ENCODE peak calls at places on chromosomes 2 and 18, in ten cellular contexts. B is mammary epithelial cell, Z is psoas muscle, O is heart left ventricle, V is BJ, X is heart right ventricle, E is lung, D is WTC11, A is K562, Q is body of pancreas. I is an unnamed sample.

GRCh38 chr2:241659150-241659739 is 21.8 kb downstream of the ATG4B start:
- DNase-seq in X (peak), V (no peak), E (peak), D (peak), Z (no peak), O (peak), A (no peak), B (peak), Q (peak), I (peak)

GRCh38 chr2:171523339-171523931 is 1.2 kb downstream of the CYBRD1 start:
- DNase-seq in Z (peak), B (peak), D (peak), X (peak), Q (peak), E (peak), A (peak), V (no peak), O (peak), I (peak)

GRCh38 chr18:67862069-67862468 is 345.5 kb upstream of the DSEL start:
- DNase-seq in A (no peak), D (no peak), Q (no peak), V (no peak), X (no peak), B (no peak), O (no peak), E (no peak), Z (no peak), I (no peak)

GRCh38 chr2:113716291-113716690 is 40.2 kb downstream of the SLC35F5 start:
- DNase-seq in E (no peak), Z (no peak), X (no peak), D (no peak), V (no peak), O (no peak), A (no peak), B (no peak), Q (no peak), I (no peak)

GRCh38 chr2:168355110-168355509 is 101.0 kb upstream of the CERS6 start:
- DNase-seq in E (no peak), Z (no peak), Q (no peak), B (peak), O (no peak), V (no peak), D (no peak), X (no peak), A (no peak), I (no peak)

GRCh38 chr2:206846854-206847834 is 81.7 kb downstream of the FASTKD2 start:
- DNase-seq in V (no peak), D (no peak), Q (no peak), E (no peak), X (no peak), O (no peak), B (no peak), A (no peak), Z (no peak), I (no peak)

GRCh38 chr2:36594849-36595248 is 3.1 kb downstream of the FEZ2 start:
- DNase-seq in A (no peak), X (no peak), D (no peak), V (no peak), E (no peak), B (no peak), O (no peak), Q (no peak), Z (no peak), I (no peak)

GRCh38 chr2:201149064-201149820 is 33.3 kb downstream of the CFLAR start:
- DNase-seq in A (no peak), D (no peak), B (peak), Z (no peak), V (peak), E (no peak), X (no peak), O (no peak), Q (no peak), I (no peak)

GRCh38 chr2:134536312-134536711 is 182.5 kb downstream of the TMEM163 start:
- DNase-seq in D (no peak), X (no peak), Z (no peak), Q (no peak), A (no peak), V (no peak), B (no peak), E (no peak), O (no peak), I (no peak)

GRCh38 chr2:28649481-28650260 is 102.0 kb upstream of the PPP1CB start:
- DNase-seq in Q (no peak), V (no peak), D (no peak), O (no peak), E (no peak), A (no peak), Z (no peak), X (no peak), B (peak), I (no peak)

GRCh38 chr2:142868281-142868762 is 9.1 kb upstream of the KYNU start:
- DNase-seq in D (no peak), E (peak), Q (no peak), Z (peak), A (no peak), X (peak), B (peak), V (no peak), O (peak), I (no peak)

GRCh38 chr18:2846241-2846637 is 567 bp upstream of the EMILIN2 start:
- DNase-seq in X (no peak), V (no peak), Z (peak), D (peak), B (no peak), O (no peak), E (no peak), Q (no peak), A (no peak), I (no peak)

GRCh38 chr2:241050624-241051577 is 51.2 kb downstream of the MTERF4 start:
- DNase-seq in B (no peak), X (no peak), V (no peak), A (no peak), O (no peak), Z (no peak), Q (no peak), D (no peak), E (peak), I (no peak)

GRCh38 chr2:200379481-200380120 is 73.1 kb downstream of the SPATS2L start:
- DNase-seq in X (no peak), Q (no peak), Z (no peak), D (peak), O (no peak), E (no peak), B (peak), V (no peak), A (no peak), I (no peak)

GRCh38 chr2:71460595-71461303 is 7.4 kb downstream of the DYSF start:
- DNase-seq in O (peak), A (peak), D (no peak), V (no peak), Z (peak), B (no peak), X (no peak), E (no peak), Q (no peak), I (no peak)

GRCh38 chr18:65206551-65207260 is 544.1 kb upstream of the CDH7 start:
- DNase-seq in O (no peak), Q (no peak), Z (no peak), V (no peak), E (no peak), X (no peak), D (peak), A (no peak), B (no peak), I (peak)

GRCh38 chr2:9673914-9674481 is 43.2 kb upstream of the YWHAQ start:
- DNase-seq in Q (no peak), A (peak), X (no peak), O (no peak), V (no peak), B (no peak), E (no peak), Z (no peak), D (no peak), I (no peak)

GRCh38 chr2:12534646-12535263 is 182.0 kb upstream of the TRIB2 start:
- DNase-seq in B (peak), X (no peak), Q (no peak), A (no peak), E (no peak), V (peak), D (no peak), Z (no peak), O (peak), I (no peak)

GRCh38 chr2:129085386-129085785 is 766.7 kb upstream of the HS6ST1 start:
- DNase-seq in V (no peak), D (no peak), O (no peak), Z (no peak), X (no peak), B (no peak), A (no peak), E (no peak), Q (no peak), I (no peak)

GRCh38 chr2:162490052-162490717 is 146.3 kb downstream of the GCA start:
- DNase-seq in Q (no peak), X (no peak), D (no peak), Z (no peak), O (no peak), E (no peak), A (no peak), V (no peak), B (peak), I (no peak)

GRCh38 chr2:191311627-191312026 is 66.4 kb downstream of the MYO1B start:
- DNase-seq in O (no peak), Q (no peak), V (no peak), Z (no peak), A (no peak), X (no peak), B (peak), D (no peak), E (no peak), I (no peak)

GRCh38 chr2:75920721-75921551 is 210.2 kb upstream of the GCFC2 start:
- DNase-seq in O (no peak), D (no peak), E (no peak), V (no peak), A (no peak), Q (no peak), Z (no peak), X (no peak), B (no peak), I (no peak)

GRCh38 chr2:233996436-233996835 is 54.1 kb upstream of the SPP2 start:
- DNase-seq in B (no peak), A (no peak), V (no peak), O (no peak), X (no peak), Q (no peak), D (no peak), E (no peak), Z (no peak), I (no peak)

GRCh38 chr2:234950730-234951385 is 959 bp upstream of the SH3BP4 start:
- DNase-seq in A (no peak), X (no peak), Z (no peak), O (no peak), B (peak), V (no peak), D (peak), Q (no peak), E (no peak), I (no peak)

GRCh38 chr18:24683965-24684364 is 223.5 kb downstream of the HRH4 start:
- DNase-seq in O (no peak), E (no peak), B (peak), Q (no peak), X (no peak), A (no peak), Z (no peak), V (no peak), D (peak), I (no peak)

GRCh38 chr2:196131384-196131861 is 40.0 kb downstream of the STK17B start:
- DNase-seq in O (peak), B (peak), Q (no peak), V (no peak), X (peak), Z (peak), D (peak), E (peak), A (peak), I (no peak)

GRCh38 chr2:12267042-12267441 is 449.7 kb upstream of the TRIB2 start:
- DNase-seq in D (no peak), X (no peak), Q (no peak), A (no peak), V (no peak), Z (no peak), B (no peak), O (no peak), E (no peak), I (no peak)

GRCh38 chr2:236572482-236572881 is 2.9 kb downstream of the ACKR3 start:
- DNase-seq in V (no peak), E (no peak), X (peak), D (no peak), Z (peak), O (peak), B (no peak), A (no peak), Q (peak), I (no peak)

GRCh38 chr2:235000426-235001236 is 48.8 kb downstream of the SH3BP4 start:
- DNase-seq in A (peak), E (no peak), O (no peak), X (no peak), D (no peak), Z (no peak), B (no peak), Q (peak), V (no peak), I (no peak)

GRCh38 chr2:39881494-39881893 is 102.4 kb upstream of the THUMPD2 start:
- DNase-seq in B (peak), Z (no peak), O (no peak), X (no peak), D (no peak), Q (no peak), A (no peak), E (no peak), V (no peak), I (no peak)

GRCh38 chr2:20573611-20574422 is 77.1 kb downstream of the HS1BP3 start:
- DNase-seq in B (peak), X (no peak), D (no peak), O (no peak), E (no peak), Z (peak), V (no peak), A (no peak), Q (no peak), I (no peak)

GRCh38 chr2:238843476-238843875 is 4.4 kb upstream of the TWIST2 start:
- DNase-seq in B (no peak), Q (no peak), Z (no peak), D (no peak), V (no peak), X (no peak), A (no peak), O (no peak), E (no peak), I (no peak)

GRCh38 chr2:238847432-238847801 is 468 bp upstream of the TWIST2 start:
- DNase-seq in Z (no peak), Q (no peak), D (peak), X (no peak), A (no peak), E (no peak), B (no peak), O (no peak), V (no peak), I (no peak)

GRCh38 chr2:238846503-238847431 is 1.1 kb upstream of the TWIST2 start:
- DNase-seq in X (no peak), A (no peak), Q (no peak), D (peak), V (no peak), B (no peak), O (no peak), E (peak), Z (peak), I (no peak)

GRCh38 chr2:238847841-238848565 is at the start of gene TWIST2:
- DNase-seq in Q (no peak), B (peak), E (peak), A (no peak), V (peak), Z (peak), O (peak), X (peak), D (peak), I (peak)

GRCh38 chr2:238845583-238846480 is 2.1 kb upstream of the TWIST2 start:
- DNase-seq in B (no peak), V (no peak), X (no peak), O (no peak), A (no peak), Z (no peak), D (no peak), E (peak), Q (no peak), I (no peak)
- TF ChIP-seq CTCF in B (no peak), V (no peak), X (no peak), O (no peak), A (no peak), Z (no peak), D (no peak), E (no peak), Q (no peak), I (no peak)

GRCh38 chr2:181779288-181779871 is 99.1 kb upstream of the NEUROD1 start:
- DNase-seq in A (no peak), D (no peak), Q (no peak), Z (no peak), X (no peak), B (no peak), E (no peak), V (no peak), O (no peak), I (no peak)

GRCh38 chr2:181782630-181783029 is 102.3 kb upstream of the NEUROD1 start:
- DNase-seq in O (no peak), A (no peak), B (no peak), D (no peak), E (no peak), Z (no peak), V (no peak), Q (no peak), X (no peak), I (no peak)

GRCh38 chr2:181778621-181779195 is 98.4 kb upstream of the NEUROD1 start:
- DNase-seq in D (no peak), Z (no peak), Q (no peak), V (no peak), A (no peak), B (no peak), E (no peak), O (no peak), X (no peak), I (no peak)

GRCh38 chr2:181780159-181781081 is 100.1 kb upstream of the NEUROD1 start:
- DNase-seq in A (no peak), V (no peak), B (no peak), O (no peak), X (peak), E (no peak), D (no peak), Z (no peak), Q (no peak), I (no peak)

GRCh38 chr2:181781082-181781786 is 100.9 kb upstream of the NEUROD1 start:
- DNase-seq in B (no peak), E (no peak), X (no peak), A (peak), D (peak), Q (no peak), O (no peak), Z (no peak), V (no peak), I (no peak)
- TF ChIP-seq CTCF in B (no peak), E (no peak), X (no peak), A (no peak), D (no peak), Q (no peak), O (no peak), Z (no peak), V (peak), I (no peak)

DNA sequence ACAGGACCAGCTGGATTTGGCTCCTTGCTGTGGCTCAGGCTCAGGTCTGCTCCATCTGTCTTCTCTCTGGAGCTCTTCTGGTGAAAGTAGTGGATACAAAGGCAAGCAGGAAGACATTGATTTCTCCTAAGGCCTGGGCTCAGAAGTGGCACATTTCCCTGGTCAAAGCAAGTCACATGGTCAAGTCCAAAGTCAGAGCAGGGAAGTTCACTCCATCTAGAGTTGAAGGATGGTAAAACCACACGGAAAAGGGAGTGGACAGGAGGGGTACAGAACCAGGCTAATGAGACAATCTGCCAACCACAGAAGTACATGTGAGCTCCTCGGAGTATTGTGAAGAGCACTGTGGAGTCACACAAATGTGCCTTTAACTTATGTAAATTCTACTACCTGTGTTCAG is 66.1 kb downstream of the MARCO start:
- DNase-seq in O (no peak), V (no peak), E (peak), X (no peak), A (peak), Z (no peak), Q (no peak), B (peak), D (no peak), I (no peak)
- TF ChIP-seq CTCF in O (no peak), V (no peak), E (no peak), X (peak), A (peak), Z (no peak), Q (no peak), B (peak), D (no peak), I (no peak)

GRCh38 chr18:8329186-8329771 is 280.0 kb upstream of the RAB12 start:
- DNase-seq in B (no peak), D (no peak), V (peak), E (no peak), A (no peak), X (no peak), O (no peak), Z (no peak), Q (no peak), I (no peak)

GRCh38 chr18:8326763-8327394 is 282.4 kb upstream of the RAB12 start:
- DNase-seq in Q (no peak), Z (no peak), E (no peak), B (no peak), A (no peak), D (no peak), O (no peak), V (no peak), X (no peak), I (no peak)

GRCh38 chr18:8322486-8322885 is 286.8 kb upstream of the RAB12 start:
- DNase-seq in V (no peak), E (no peak), D (no peak), Z (no peak), B (no peak), X (no peak), O (no peak), A (no peak), Q (no peak), I (no peak)

GRCh38 chr18:8319798-8320477 is 289.3 kb upstream of the RAB12 start:
- DNase-seq in Z (no peak), D (no peak), X (no peak), B (no peak), E (no peak), Q (no peak), A (no peak), O (no peak), V (no peak), I (no peak)

GRCh38 chr18:8324343-8325065 is 284.7 kb upstream of the RAB12 start:
- DNase-seq in E (no peak), A (no peak), O (no peak), Z (no peak), Q (no peak), X (no peak), B (no peak), V (no peak), D (no peak), I (no peak)
- TF ChIP-seq CTCF in E (no peak), A (no peak), O (no peak), Z (no peak), Q (no peak), X (no peak), B (peak), V (no peak), D (no peak), I (no peak)

DNA sequence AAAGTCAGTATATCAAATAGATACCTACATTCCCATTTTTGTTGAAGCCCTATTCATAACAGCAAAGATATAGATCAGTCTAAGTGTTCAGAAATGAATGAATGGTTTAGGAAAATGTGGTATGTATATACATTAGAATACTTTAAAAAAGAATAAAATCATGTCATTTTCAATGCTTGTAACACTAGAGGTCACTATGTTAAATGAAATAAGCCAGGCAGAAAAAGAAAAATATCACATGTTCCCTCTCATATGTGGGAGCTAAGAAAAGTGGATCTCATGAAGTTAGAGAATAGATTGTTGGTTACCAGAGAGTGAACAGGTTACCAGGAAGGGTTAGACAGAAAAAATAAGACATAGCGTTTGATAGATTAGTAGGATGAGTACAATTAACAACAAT is 1111.0 kb upstream of the SLC39A10 start:
- DNase-seq in D (no peak), O (no peak), V (no peak), Z (no peak), Q (no peak), A (no peak), B (no peak), E (no peak), X (no peak), I (no peak)
- TF ChIP-seq CTCF in D (no peak), O (no peak), V (no peak), Z (no peak), Q (no peak), A (no peak), B (peak), E (no peak), X (peak), I (no peak)

GRCh38 chr2:175309799-175310198 is 128.3 kb upstream of the ATP5MC3 start:
- DNase-seq in O (peak), Z (no peak), B (no peak), E (no peak), X (peak), D (peak), V (no peak), A (peak), Q (no peak), I (peak)
- TF ChIP-seq CTCF in O (no peak), Z (peak), B (peak), E (no peak), X (peak), D (no peak), V (peak), A (peak), Q (no peak), I (no peak)

DNA sequence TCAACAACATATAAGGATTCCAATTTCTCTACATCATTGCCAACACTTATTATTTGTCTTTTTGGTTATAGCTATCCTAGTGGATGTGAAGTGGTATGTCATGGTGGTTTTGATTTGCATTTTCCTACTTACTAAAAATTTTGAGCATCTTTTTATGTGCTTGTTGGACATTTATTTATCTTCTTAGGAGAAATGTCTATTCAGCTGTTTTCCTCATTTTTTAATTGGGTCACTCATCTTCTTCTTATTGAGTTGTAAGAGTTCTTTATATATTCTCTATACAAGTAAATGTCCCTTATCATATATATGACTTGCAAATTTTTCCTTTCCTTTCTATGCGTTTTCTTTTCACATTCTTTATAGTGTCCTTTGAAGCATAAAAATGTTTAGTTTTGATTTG is 4.7 kb upstream of the CCL20 start:
- DNase-seq in D (no peak), O (no peak), Z (no peak), V (no peak), X (no peak), E (no peak), Q (no peak), A (no peak), B (no peak), I (no peak)
- TF ChIP-seq CTCF in D (no peak), O (no peak), Z (no peak), V (no peak), X (no peak), E (no peak), Q (no peak), A (no peak), B (no peak), I (no peak)